ENCODE peak calls at places on chromosome X, in eight cellular contexts. O, N, E, R, H, Y, P and G are unnamed samples.
A peak's percentile ranks its signal among the peaks of the same experiment; 100 is the strongest.

GRCh38 chrX:17440258-17440657 is 65.3 kb downstream of the NHS start:
- DNase-seq in O (no peak), N (no peak), E (no peak), R (no peak), H (no peak), Y (no peak), P (no peak), G (no peak)

GRCh38 chrX:7233632-7234406 is 85.9 kb upstream of the PUDP start:
- DNase-seq in O (no peak), N (no peak), E (no peak), R (no peak), H (no peak), Y (no peak), P (no peak), G (no peak)

GRCh38 chrX:39899876-39900787 is 197.6 kb downstream of the BCOR start:
- DNase-seq in O (no peak), N (no peak), E (no peak), R (no peak), H (no peak), Y (no peak), P (no peak), G (no peak)

GRCh38 chrX:9326369-9326768 is 138.5 kb upstream of the TBL1X start:
- DNase-seq in O (no peak), N (no peak), E (no peak), R (no peak), H (no peak), Y (peak; percentile 20), P (no peak), G (no peak)

GRCh38 chrX:8960809-8961413 is 73.0 kb downstream of the FAM9B start:
- DNase-seq in O (peak; percentile 29), N (no peak), E (no peak), R (no peak), H (no peak), Y (no peak), P (no peak), G (no peak)

GRCh38 chrX:154779261-154779660 is 16.6 kb downstream of the DKC1 start:
- DNase-seq in O (peak; percentile 11), N (no peak), E (no peak), R (no peak), H (no peak), Y (peak; percentile 64), P (no peak), G (no peak)

GRCh38 chrX:140508958-140509357 is 4.1 kb upstream of the SOX3 start:
- DNase-seq in O (no peak), N (no peak), E (no peak), R (no peak), H (peak; percentile 31), Y (no peak), P (no peak), G (no peak)

GRCh38 chrX:108426262-108426661 is 12.0 kb downstream of the COL4A6 start:
- DNase-seq in O (no peak), N (no peak), E (no peak), R (no peak), H (peak; percentile 34), Y (no peak), P (no peak), G (no peak)

GRCh38 chrX:110321081-110321480 is 3.2 kb upstream of the AMMECR1 start:
- DNase-seq in O (no peak), N (no peak), E (no peak), R (no peak), H (no peak), Y (no peak), P (no peak), G (no peak)